ENCODE peak calls at places on chromosomes 3 and 15, in seven cellular contexts. One of them, this sample, is unnamed. For H3K9me3, the result is how much of the 10 kb centered on the place peaks cover.

GRCh38 chr3:112119686-112120484 is 13.2 kb downstream of the GCSAM start:
- DNase-seq in cardiac muscle cell: no peak
- DNase-seq in mammary epithelial cell: no peak
- DNase-seq in CD4-positive, alpha-beta T cell: no peak
- DNase-seq in heart left ventricle: no peak
- DNase-seq in Karpas-422: peak
- DNase-seq in mesenchymal stem cell: no peak
- DNase-seq in this sample: no peak

GRCh38 chr3:31893174-31893573 is 87.9 kb downstream of the OSBPL10 start:
- DNase-seq in Karpas-422: no peak
- DNase-seq in heart left ventricle: no peak
- DNase-seq in mesenchymal stem cell: peak
- DNase-seq in cardiac muscle cell: no peak
- DNase-seq in mammary epithelial cell: no peak
- DNase-seq in CD4-positive, alpha-beta T cell: no peak
- DNase-seq in this sample: no peak

GRCh38 chr3:98130421-98130820 is at the start of gene OR5H1:
- DNase-seq in heart left ventricle: no peak
- DNase-seq in CD4-positive, alpha-beta T cell: no peak
- DNase-seq in cardiac muscle cell: no peak
- DNase-seq in mesenchymal stem cell: no peak
- DNase-seq in mammary epithelial cell: no peak
- DNase-seq in Karpas-422: no peak
- DNase-seq in this sample: no peak

GRCh38 chr15:58532126-58532525 is 100.3 kb downstream of the LIPC start:
- DNase-seq in CD4-positive, alpha-beta T cell: no peak
- DNase-seq in cardiac muscle cell: no peak
- DNase-seq in mesenchymal stem cell: no peak
- DNase-seq in mammary epithelial cell: no peak
- DNase-seq in heart left ventricle: no peak
- DNase-seq in Karpas-422: no peak
- DNase-seq in this sample: no peak

GRCh38 chr15:37134699-37135131 is 34.4 kb upstream of the MEIS2 start:
- DNase-seq in mesenchymal stem cell: peak
- DNase-seq in cardiac muscle cell: peak
- DNase-seq in Karpas-422: peak
- DNase-seq in mammary epithelial cell: peak
- DNase-seq in CD4-positive, alpha-beta T cell: no peak
- DNase-seq in heart left ventricle: no peak
- DNase-seq in this sample: no peak

GRCh38 chr3:15164356-15164755 is 41.7 kb upstream of the CAPN7 start:
- DNase-seq in CD4-positive, alpha-beta T cell: no peak
- DNase-seq in mesenchymal stem cell: no peak
- DNase-seq in Karpas-422: no peak
- DNase-seq in cardiac muscle cell: no peak
- DNase-seq in heart left ventricle: no peak
- DNase-seq in mammary epithelial cell: no peak
- DNase-seq in this sample: no peak

GRCh38 chr3:47758261-47759025 is 23.2 kb downstream of the SMARCC1 start:
- DNase-seq in heart left ventricle: no peak
- DNase-seq in Karpas-422: no peak
- DNase-seq in cardiac muscle cell: no peak
- DNase-seq in mammary epithelial cell: no peak
- DNase-seq in CD4-positive, alpha-beta T cell: no peak
- DNase-seq in mesenchymal stem cell: no peak
- DNase-seq in this sample: no peak

GRCh38 chr3:144114767-144115166 is 143.1 kb downstream of the DIPK2A start:
- DNase-seq in cardiac muscle cell: peak
- DNase-seq in mammary epithelial cell: no peak
- DNase-seq in Karpas-422: no peak
- DNase-seq in mesenchymal stem cell: peak
- DNase-seq in heart left ventricle: no peak
- DNase-seq in CD4-positive, alpha-beta T cell: no peak
- DNase-seq in this sample: no peak

GRCh38 chr3:127363171-127363570 is 75.3 kb upstream of the PRR20G start:
- DNase-seq in Karpas-422: no peak
- DNase-seq in CD4-positive, alpha-beta T cell: no peak
- DNase-seq in mesenchymal stem cell: no peak
- DNase-seq in mammary epithelial cell: no peak
- DNase-seq in cardiac muscle cell: no peak
- DNase-seq in heart left ventricle: no peak
- DNase-seq in this sample: no peak

GRCh38 chr15:73573071-73573470 is 60.1 kb downstream of the NPTN start:
- DNase-seq in mammary epithelial cell: no peak
- DNase-seq in cardiac muscle cell: no peak
- DNase-seq in mesenchymal stem cell: no peak
- DNase-seq in heart left ventricle: no peak
- DNase-seq in CD4-positive, alpha-beta T cell: no peak
- DNase-seq in Karpas-422: no peak
- DNase-seq in this sample: no peak

GRCh38 chr15:73571346-73571745 is 61.8 kb downstream of the NPTN start:
- DNase-seq in cardiac muscle cell: no peak
- DNase-seq in mesenchymal stem cell: no peak
- DNase-seq in mammary epithelial cell: no peak
- DNase-seq in CD4-positive, alpha-beta T cell: no peak
- DNase-seq in heart left ventricle: no peak
- DNase-seq in Karpas-422: no peak
- DNase-seq in this sample: no peak

GRCh38 chr15:73575636-73576247 is 57.4 kb downstream of the NPTN start:
- DNase-seq in cardiac muscle cell: no peak
- DNase-seq in Karpas-422: no peak
- DNase-seq in mesenchymal stem cell: no peak
- DNase-seq in heart left ventricle: peak
- DNase-seq in CD4-positive, alpha-beta T cell: no peak
- DNase-seq in mammary epithelial cell: peak
- DNase-seq in this sample: no peak

GRCh38 chr15:73572296-73572695 is 60.9 kb downstream of the NPTN start:
- DNase-seq in mammary epithelial cell: no peak
- DNase-seq in heart left ventricle: no peak
- DNase-seq in Karpas-422: no peak
- DNase-seq in mesenchymal stem cell: no peak
- DNase-seq in CD4-positive, alpha-beta T cell: no peak
- DNase-seq in cardiac muscle cell: no peak
- DNase-seq in this sample: no peak

GRCh38 chr15:73573572-73573971 is 59.6 kb downstream of the NPTN start:
- DNase-seq in CD4-positive, alpha-beta T cell: no peak
- DNase-seq in mesenchymal stem cell: peak
- DNase-seq in Karpas-422: no peak
- DNase-seq in cardiac muscle cell: no peak
- DNase-seq in heart left ventricle: peak
- DNase-seq in mammary epithelial cell: peak
- DNase-seq in this sample: no peak
- H3K9me3 ChIP-seq in CD4-positive, alpha-beta T cell: under half
- H3K9me3 ChIP-seq in mesenchymal stem cell: under half
- H3K9me3 ChIP-seq in Karpas-422: under half
- H3K9me3 ChIP-seq in cardiac muscle cell: under half
- H3K9me3 ChIP-seq in heart left ventricle: under half
- H3K9me3 ChIP-seq in mammary epithelial cell: under half
- H3K9me3 ChIP-seq in this sample: under half

DNA sequence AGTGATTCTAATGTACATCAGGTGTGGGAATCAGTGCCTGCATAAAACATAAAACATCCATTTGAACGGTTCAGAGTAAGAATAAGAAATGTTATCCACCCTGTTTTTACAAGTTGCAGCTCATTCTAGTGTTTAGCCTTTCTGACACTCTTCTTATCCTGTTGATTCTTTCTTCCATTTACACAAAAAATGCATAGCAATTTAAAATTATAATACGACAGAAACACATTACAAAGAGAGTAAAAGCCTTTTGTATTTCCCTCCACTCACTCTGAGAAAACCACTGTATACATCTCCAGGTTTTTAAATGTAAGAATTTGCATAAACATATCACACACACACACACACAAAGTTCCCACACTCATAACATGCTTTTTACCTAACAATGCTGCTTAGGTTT is 199.7 kb downstream of the CNTN6 start:
- DNase-seq in mesenchymal stem cell: no peak
- DNase-seq in CD4-positive, alpha-beta T cell: no peak
- DNase-seq in heart left ventricle: no peak
- DNase-seq in mammary epithelial cell: no peak
- DNase-seq in cardiac muscle cell: no peak
- DNase-seq in Karpas-422: no peak
- DNase-seq in this sample: no peak
- H3K9me3 ChIP-seq in mesenchymal stem cell: under half
- H3K9me3 ChIP-seq in CD4-positive, alpha-beta T cell: under half
- H3K9me3 ChIP-seq in heart left ventricle: under half
- H3K9me3 ChIP-seq in mammary epithelial cell: under half
- H3K9me3 ChIP-seq in cardiac muscle cell: under half
- H3K9me3 ChIP-seq in Karpas-422: under half
- H3K9me3 ChIP-seq in this sample: under half

GRCh38 chr3:20861454-20861853 is 675.4 kb upstream of the SGO1 start:
- DNase-seq in CD4-positive, alpha-beta T cell: no peak
- DNase-seq in mammary epithelial cell: peak
- DNase-seq in heart left ventricle: no peak
- DNase-seq in cardiac muscle cell: no peak
- DNase-seq in Karpas-422: no peak
- DNase-seq in mesenchymal stem cell: no peak
- DNase-seq in this sample: no peak
- H3K9me3 ChIP-seq in CD4-positive, alpha-beta T cell: under half
- H3K9me3 ChIP-seq in mammary epithelial cell: under half
- H3K9me3 ChIP-seq in heart left ventricle: under half
- H3K9me3 ChIP-seq in cardiac muscle cell: under half
- H3K9me3 ChIP-seq in Karpas-422: under half
- H3K9me3 ChIP-seq in mesenchymal stem cell: under half
- H3K9me3 ChIP-seq in this sample: under half

GRCh38 chr3:13710251-13710650 is 161.3 kb downstream of the FBLN2 start:
- DNase-seq in Karpas-422: no peak
- DNase-seq in heart left ventricle: peak
- DNase-seq in mammary epithelial cell: no peak
- DNase-seq in CD4-positive, alpha-beta T cell: no peak
- DNase-seq in mesenchymal stem cell: no peak
- DNase-seq in cardiac muscle cell: no peak
- DNase-seq in this sample: no peak
- H3K9me3 ChIP-seq in Karpas-422: under half
- H3K9me3 ChIP-seq in heart left ventricle: under half
- H3K9me3 ChIP-seq in mammary epithelial cell: under half
- H3K9me3 ChIP-seq in CD4-positive, alpha-beta T cell: under half
- H3K9me3 ChIP-seq in mesenchymal stem cell: under half
- H3K9me3 ChIP-seq in cardiac muscle cell: under half
- H3K9me3 ChIP-seq in this sample: under half

DNA sequence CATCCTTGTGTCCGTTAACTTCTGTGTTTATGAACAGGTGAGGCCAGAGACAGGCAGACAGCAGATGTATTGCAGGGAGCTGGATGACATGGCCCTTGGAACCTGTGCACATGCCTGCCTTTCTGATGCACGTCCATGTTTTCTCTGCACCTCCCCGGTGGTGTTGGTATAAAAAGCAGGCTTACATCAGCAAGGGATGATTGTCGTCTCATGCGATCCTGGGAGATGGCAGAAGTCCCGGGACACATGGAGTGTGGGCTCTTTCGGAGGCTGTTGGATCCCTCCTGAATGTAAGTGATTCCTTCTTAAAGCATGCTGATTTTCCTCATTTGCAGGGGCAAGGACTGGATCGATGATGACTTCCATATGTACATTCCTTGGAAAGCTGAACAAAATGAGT is 134.8 kb downstream of the SNRPN start:
- DNase-seq in Karpas-422: no peak
- DNase-seq in mammary epithelial cell: no peak
- DNase-seq in cardiac muscle cell: no peak
- DNase-seq in mesenchymal stem cell: no peak
- DNase-seq in heart left ventricle: no peak
- DNase-seq in CD4-positive, alpha-beta T cell: no peak
- DNase-seq in this sample: no peak
- H3K9me3 ChIP-seq in Karpas-422: under half
- H3K9me3 ChIP-seq in mammary epithelial cell: half or more
- H3K9me3 ChIP-seq in cardiac muscle cell: under half
- H3K9me3 ChIP-seq in mesenchymal stem cell: half or more
- H3K9me3 ChIP-seq in heart left ventricle: half or more
- H3K9me3 ChIP-seq in CD4-positive, alpha-beta T cell: half or more
- H3K9me3 ChIP-seq in this sample: under half

GRCh38 chr15:25220834-25221233 is 218.0 kb downstream of the UBE3A start:
- DNase-seq in heart left ventricle: no peak
- DNase-seq in mammary epithelial cell: no peak
- DNase-seq in mesenchymal stem cell: no peak
- DNase-seq in CD4-positive, alpha-beta T cell: no peak
- DNase-seq in Karpas-422: no peak
- DNase-seq in cardiac muscle cell: no peak
- DNase-seq in this sample: no peak

GRCh38 chr15:25228261-25228660 is 210.6 kb downstream of the UBE3A start:
- DNase-seq in CD4-positive, alpha-beta T cell: no peak
- DNase-seq in Karpas-422: no peak
- DNase-seq in mammary epithelial cell: no peak
- DNase-seq in heart left ventricle: no peak
- DNase-seq in cardiac muscle cell: no peak
- DNase-seq in mesenchymal stem cell: no peak
- DNase-seq in this sample: no peak

GRCh38 chr15:25226360-25226759 is 212.5 kb downstream of the UBE3A start:
- DNase-seq in mammary epithelial cell: no peak
- DNase-seq in Karpas-422: no peak
- DNase-seq in mesenchymal stem cell: no peak
- DNase-seq in heart left ventricle: peak
- DNase-seq in cardiac muscle cell: no peak
- DNase-seq in CD4-positive, alpha-beta T cell: no peak
- DNase-seq in this sample: no peak

DNA sequence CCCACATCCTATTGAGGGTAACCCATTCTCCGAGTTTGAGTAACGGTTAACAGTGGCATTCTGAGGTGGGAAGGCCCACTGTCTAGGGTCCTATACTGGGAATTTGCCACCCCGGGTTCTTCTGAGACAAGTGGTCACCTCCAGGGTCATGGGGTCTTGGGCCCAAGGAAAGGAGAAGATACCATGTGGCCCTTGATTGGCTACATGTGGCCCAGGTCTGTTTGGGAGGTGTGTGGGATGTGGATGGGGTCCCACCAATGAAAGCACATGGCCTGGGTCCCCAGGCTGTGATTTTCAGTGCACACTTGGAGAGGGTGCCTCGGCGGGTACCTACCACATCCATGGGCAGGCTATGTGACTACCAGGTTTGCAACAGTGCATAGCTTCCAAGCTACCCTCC is 214.4 kb downstream of the UBE3A start:
- DNase-seq in cardiac muscle cell: no peak
- DNase-seq in CD4-positive, alpha-beta T cell: no peak
- DNase-seq in heart left ventricle: no peak
- DNase-seq in mammary epithelial cell: no peak
- DNase-seq in mesenchymal stem cell: no peak
- DNase-seq in Karpas-422: no peak
- DNase-seq in this sample: no peak
- H3K9me3 ChIP-seq in cardiac muscle cell: under half
- H3K9me3 ChIP-seq in CD4-positive, alpha-beta T cell: under half
- H3K9me3 ChIP-seq in heart left ventricle: under half
- H3K9me3 ChIP-seq in mammary epithelial cell: half or more
- H3K9me3 ChIP-seq in mesenchymal stem cell: under half
- H3K9me3 ChIP-seq in Karpas-422: under half
- H3K9me3 ChIP-seq in this sample: under half

GRCh38 chr3:49222002-49222401 is 50.6 kb downstream of the KLHDC8B start:
- DNase-seq in cardiac muscle cell: no peak
- DNase-seq in CD4-positive, alpha-beta T cell: no peak
- DNase-seq in Karpas-422: no peak
- DNase-seq in mammary epithelial cell: peak
- DNase-seq in heart left ventricle: no peak
- DNase-seq in mesenchymal stem cell: no peak
- DNase-seq in this sample: no peak
- H3K9me3 ChIP-seq in cardiac muscle cell: under half
- H3K9me3 ChIP-seq in CD4-positive, alpha-beta T cell: under half
- H3K9me3 ChIP-seq in Karpas-422: under half
- H3K9me3 ChIP-seq in mammary epithelial cell: under half
- H3K9me3 ChIP-seq in heart left ventricle: under half
- H3K9me3 ChIP-seq in mesenchymal stem cell: under half
- H3K9me3 ChIP-seq in this sample: under half